ENCODE peak calls at places on chromosomes 1 and 21, in ten cellular contexts. C is RWPE1; Q is Peyer's patch; Y is glomerular endothelial cell; F is psoas muscle; P is stimulated activated CD8-positive, alpha-beta memory T cell treated with anti-CD3 and anti-CD28 coated beads, Interleukin-15, amount 100 ng/mL, for 1 hour; K is GM12891; D is stimulated activated CD4-positive, alpha-beta T cell treated with anti-CD3 and anti-CD28 coated beads, TNF-alpha, amount 100 ng/mL, for 4 hours; L is HTR-8/SVneo; S is OCI-LY7. T is an unnamed sample.

GRCh38 chr1:53826367-53826766 is 11.7 kb downstream of the NDC1 start:
- DNase-seq in C (no peak), Q (no peak), Y (no peak), F (no peak), P (no peak), K (no peak), D (no peak), L (no peak), S (no peak), T (peak; percentile 38)

GRCh38 chr1:38000529-38001453 is 4.5 kb downstream of the FHL3 start:
- DNase-seq in C (peak; percentile 55), Q (no peak), Y (peak; percentile 57), F (peak; percentile 51), P (no peak), K (no peak), D (no peak), L (no peak), S (no peak), T (peak; percentile 61)

GRCh38 chr1:172885976-172886375 is 164.8 kb downstream of the TNFSF18 start:
- DNase-seq in C (no peak), Q (no peak), Y (no peak), F (no peak), P (no peak), K (no peak), D (no peak), L (no peak), S (no peak), T (no peak)

GRCh38 chr1:55156093-55156492 is 59.1 kb downstream of the USP24 start:
- DNase-seq in C (no peak), Q (no peak), Y (no peak), F (no peak), P (no peak), K (no peak), D (no peak), L (no peak), S (no peak), T (no peak)

GRCh38 chr1:10724052-10724494 is 72.4 kb downstream of the CASZ1 start:
- DNase-seq in C (peak; percentile 53), Q (no peak), Y (no peak), F (peak; percentile 73), P (no peak), K (no peak), D (no peak), L (peak; percentile 37), S (no peak), T (no peak)

GRCh38 chr21:28776251-28776650 is 216.4 kb downstream of the LTN1 start:
- DNase-seq in C (no peak), Q (no peak), Y (no peak), F (no peak), P (no peak), K (no peak), D (no peak), L (no peak), S (no peak), T (no peak)

GRCh38 chr1:87592156-87592555 is 263.5 kb downstream of the LMO4 start:
- DNase-seq in C (no peak), Q (no peak), Y (no peak), F (no peak), P (no peak), K (no peak), D (no peak), L (no peak), S (no peak), T (no peak)

GRCh38 chr1:53115403-53116306 is 26.8 kb downstream of the SLC1A7 start:
- DNase-seq in C (no peak), Q (no peak), Y (no peak), F (no peak), P (no peak), K (no peak), D (no peak), L (no peak), S (no peak), T (no peak)

GRCh38 chr1:161100534-161100933 is 2.4 kb downstream of the KLHDC9 start:
- DNase-seq in C (no peak), Q (no peak), Y (no peak), F (no peak), P (no peak), K (no peak), D (no peak), L (no peak), S (no peak), T (no peak)

GRCh38 chr21:44590311-44590721 is 2.0 kb downstream of the KRTAP10-6 start:
- DNase-seq in C (no peak), Q (no peak), Y (no peak), F (no peak), P (no peak), K (no peak), D (no peak), L (no peak), S (no peak), T (no peak)

GRCh38 chr1:47551971-47552528 is 114.2 kb downstream of the FOXD2 start:
- DNase-seq in C (no peak), Q (no peak), Y (no peak), F (no peak), P (no peak), K (no peak), D (no peak), L (no peak), S (no peak), T (no peak)

T was measured in RKO.